ENCODE peak calls at places on chromosomes 2 and 18, in eight cellular contexts. One of them, this sample, is unnamed.

GRCh38 chr2:230784840-230785239 is 72.2 kb downstream of the CAB39 start:
- DNase-seq in foreskin melanocyte: no peak
- DNase-seq in hepatic stellate cell: no peak
- DNase-seq in activated CD4-positive, alpha-beta T cell treated with anti-CD3 and anti-CD28 coated beads, Interleukin-2, amount 50 U/mL, for 4 hours: no peak
- DNase-seq in kidney glomerular epithelial cell: no peak
- DNase-seq in effector CD8-positive, alpha-beta T cell: no peak
- DNase-seq in SJSA1: no peak
- DNase-seq in stimulated activated CD4-positive, alpha-beta T cell treated with anti-CD3 and anti-CD28 coated beads, Interleukin-1b, Interleukin-23, amount 100 ng/mL, for 1 hour: no peak
- DNase-seq in this sample: no peak

GRCh38 chr2:222193328-222194008 is 105.3 kb downstream of the PAX3 start:
- DNase-seq in stimulated activated CD4-positive, alpha-beta T cell treated with anti-CD3 and anti-CD28 coated beads, Interleukin-1b, Interleukin-23, amount 100 ng/mL, for 1 hour: no peak
- DNase-seq in hepatic stellate cell: no peak
- DNase-seq in SJSA1: no peak
- DNase-seq in kidney glomerular epithelial cell: no peak
- DNase-seq in foreskin melanocyte: no peak
- DNase-seq in activated CD4-positive, alpha-beta T cell treated with anti-CD3 and anti-CD28 coated beads, Interleukin-2, amount 50 U/mL, for 4 hours: no peak
- DNase-seq in effector CD8-positive, alpha-beta T cell: no peak
- DNase-seq in this sample: no peak

GRCh38 chr2:205903549-205904129 is 182.3 kb downstream of the INO80D start:
- DNase-seq in kidney glomerular epithelial cell: no peak
- DNase-seq in activated CD4-positive, alpha-beta T cell treated with anti-CD3 and anti-CD28 coated beads, Interleukin-2, amount 50 U/mL, for 4 hours: no peak
- DNase-seq in effector CD8-positive, alpha-beta T cell: no peak
- DNase-seq in foreskin melanocyte: no peak
- DNase-seq in hepatic stellate cell: no peak
- DNase-seq in SJSA1: no peak
- DNase-seq in stimulated activated CD4-positive, alpha-beta T cell treated with anti-CD3 and anti-CD28 coated beads, Interleukin-1b, Interleukin-23, amount 100 ng/mL, for 1 hour: no peak
- DNase-seq in this sample: no peak

GRCh38 chr18:73060666-73061270 is 193.0 kb upstream of the NETO1 start:
- DNase-seq in stimulated activated CD4-positive, alpha-beta T cell treated with anti-CD3 and anti-CD28 coated beads, Interleukin-1b, Interleukin-23, amount 100 ng/mL, for 1 hour: no peak
- DNase-seq in kidney glomerular epithelial cell: peak; percentile 96
- DNase-seq in hepatic stellate cell: no peak
- DNase-seq in SJSA1: no peak
- DNase-seq in activated CD4-positive, alpha-beta T cell treated with anti-CD3 and anti-CD28 coated beads, Interleukin-2, amount 50 U/mL, for 4 hours: no peak
- DNase-seq in foreskin melanocyte: no peak
- DNase-seq in effector CD8-positive, alpha-beta T cell: no peak
- DNase-seq in this sample: peak; percentile 91

GRCh38 chr2:26587966-26588365 is 53.2 kb downstream of the CIB4 start:
- DNase-seq in SJSA1: peak; percentile 33
- DNase-seq in effector CD8-positive, alpha-beta T cell: no peak
- DNase-seq in foreskin melanocyte: no peak
- DNase-seq in stimulated activated CD4-positive, alpha-beta T cell treated with anti-CD3 and anti-CD28 coated beads, Interleukin-1b, Interleukin-23, amount 100 ng/mL, for 1 hour: no peak
- DNase-seq in kidney glomerular epithelial cell: no peak
- DNase-seq in hepatic stellate cell: no peak
- DNase-seq in activated CD4-positive, alpha-beta T cell treated with anti-CD3 and anti-CD28 coated beads, Interleukin-2, amount 50 U/mL, for 4 hours: no peak
- DNase-seq in this sample: no peak

GRCh38 chr2:39871291-39871761 is 92.3 kb upstream of the THUMPD2 start:
- DNase-seq in activated CD4-positive, alpha-beta T cell treated with anti-CD3 and anti-CD28 coated beads, Interleukin-2, amount 50 U/mL, for 4 hours: no peak
- DNase-seq in foreskin melanocyte: peak; percentile 12
- DNase-seq in stimulated activated CD4-positive, alpha-beta T cell treated with anti-CD3 and anti-CD28 coated beads, Interleukin-1b, Interleukin-23, amount 100 ng/mL, for 1 hour: no peak
- DNase-seq in SJSA1: peak; percentile 54
- DNase-seq in effector CD8-positive, alpha-beta T cell: no peak
- DNase-seq in kidney glomerular epithelial cell: no peak
- DNase-seq in hepatic stellate cell: no peak
- DNase-seq in this sample: peak; percentile 40

GRCh38 chr2:20575935-20576597 is 74.8 kb downstream of the HS1BP3 start:
- DNase-seq in SJSA1: no peak
- DNase-seq in foreskin melanocyte: no peak
- DNase-seq in activated CD4-positive, alpha-beta T cell treated with anti-CD3 and anti-CD28 coated beads, Interleukin-2, amount 50 U/mL, for 4 hours: no peak
- DNase-seq in effector CD8-positive, alpha-beta T cell: no peak
- DNase-seq in kidney glomerular epithelial cell: no peak
- DNase-seq in hepatic stellate cell: no peak
- DNase-seq in stimulated activated CD4-positive, alpha-beta T cell treated with anti-CD3 and anti-CD28 coated beads, Interleukin-1b, Interleukin-23, amount 100 ng/mL, for 1 hour: no peak
- DNase-seq in this sample: no peak

GRCh38 chr2:219489315-219489714 is 9.4 kb upstream of the GMPPA start:
- DNase-seq in activated CD4-positive, alpha-beta T cell treated with anti-CD3 and anti-CD28 coated beads, Interleukin-2, amount 50 U/mL, for 4 hours: no peak
- DNase-seq in foreskin melanocyte: no peak
- DNase-seq in hepatic stellate cell: no peak
- DNase-seq in stimulated activated CD4-positive, alpha-beta T cell treated with anti-CD3 and anti-CD28 coated beads, Interleukin-1b, Interleukin-23, amount 100 ng/mL, for 1 hour: no peak
- DNase-seq in SJSA1: no peak
- DNase-seq in kidney glomerular epithelial cell: no peak
- DNase-seq in effector CD8-positive, alpha-beta T cell: no peak
- DNase-seq in this sample: no peak

GRCh38 chr2:41400057-41400665 is 647.7 kb upstream of the PKDCC start:
- DNase-seq in hepatic stellate cell: no peak
- DNase-seq in SJSA1: no peak
- DNase-seq in kidney glomerular epithelial cell: no peak
- DNase-seq in effector CD8-positive, alpha-beta T cell: no peak
- DNase-seq in foreskin melanocyte: peak; percentile 22
- DNase-seq in activated CD4-positive, alpha-beta T cell treated with anti-CD3 and anti-CD28 coated beads, Interleukin-2, amount 50 U/mL, for 4 hours: no peak
- DNase-seq in stimulated activated CD4-positive, alpha-beta T cell treated with anti-CD3 and anti-CD28 coated beads, Interleukin-1b, Interleukin-23, amount 100 ng/mL, for 1 hour: no peak
- DNase-seq in this sample: peak; percentile 42

GRCh38 chr2:185185044-185185443 is 553.6 kb upstream of the FSIP2 start:
- DNase-seq in stimulated activated CD4-positive, alpha-beta T cell treated with anti-CD3 and anti-CD28 coated beads, Interleukin-1b, Interleukin-23, amount 100 ng/mL, for 1 hour: no peak
- DNase-seq in SJSA1: no peak
- DNase-seq in foreskin melanocyte: no peak
- DNase-seq in hepatic stellate cell: no peak
- DNase-seq in kidney glomerular epithelial cell: no peak
- DNase-seq in effector CD8-positive, alpha-beta T cell: no peak
- DNase-seq in activated CD4-positive, alpha-beta T cell treated with anti-CD3 and anti-CD28 coated beads, Interleukin-2, amount 50 U/mL, for 4 hours: no peak
- DNase-seq in this sample: no peak

GRCh38 chr2:207813221-207813916 is 43.7 kb upstream of the FZD5 start:
- DNase-seq in foreskin melanocyte: no peak
- DNase-seq in SJSA1: no peak
- DNase-seq in stimulated activated CD4-positive, alpha-beta T cell treated with anti-CD3 and anti-CD28 coated beads, Interleukin-1b, Interleukin-23, amount 100 ng/mL, for 1 hour: no peak
- DNase-seq in effector CD8-positive, alpha-beta T cell: no peak
- DNase-seq in hepatic stellate cell: no peak
- DNase-seq in kidney glomerular epithelial cell: no peak
- DNase-seq in activated CD4-positive, alpha-beta T cell treated with anti-CD3 and anti-CD28 coated beads, Interleukin-2, amount 50 U/mL, for 4 hours: no peak
- DNase-seq in this sample: no peak

GRCh38 chr2:240358080-240358479 is 77.4 kb upstream of the GPC1 start:
- DNase-seq in hepatic stellate cell: no peak
- DNase-seq in SJSA1: no peak
- DNase-seq in activated CD4-positive, alpha-beta T cell treated with anti-CD3 and anti-CD28 coated beads, Interleukin-2, amount 50 U/mL, for 4 hours: no peak
- DNase-seq in foreskin melanocyte: no peak
- DNase-seq in stimulated activated CD4-positive, alpha-beta T cell treated with anti-CD3 and anti-CD28 coated beads, Interleukin-1b, Interleukin-23, amount 100 ng/mL, for 1 hour: no peak
- DNase-seq in effector CD8-positive, alpha-beta T cell: no peak
- DNase-seq in kidney glomerular epithelial cell: no peak
- DNase-seq in this sample: no peak

GRCh38 chr2:171407030-171407707 is 26.6 kb downstream of the METTL8 start:
- DNase-seq in activated CD4-positive, alpha-beta T cell treated with anti-CD3 and anti-CD28 coated beads, Interleukin-2, amount 50 U/mL, for 4 hours: no peak
- DNase-seq in hepatic stellate cell: no peak
- DNase-seq in SJSA1: no peak
- DNase-seq in kidney glomerular epithelial cell: no peak
- DNase-seq in foreskin melanocyte: no peak
- DNase-seq in effector CD8-positive, alpha-beta T cell: no peak
- DNase-seq in stimulated activated CD4-positive, alpha-beta T cell treated with anti-CD3 and anti-CD28 coated beads, Interleukin-1b, Interleukin-23, amount 100 ng/mL, for 1 hour: no peak
- DNase-seq in this sample: no peak

GRCh38 chr2:126717928-126718327 is 62.0 kb downstream of the GYPC start:
- DNase-seq in effector CD8-positive, alpha-beta T cell: no peak
- DNase-seq in hepatic stellate cell: no peak
- DNase-seq in kidney glomerular epithelial cell: no peak
- DNase-seq in stimulated activated CD4-positive, alpha-beta T cell treated with anti-CD3 and anti-CD28 coated beads, Interleukin-1b, Interleukin-23, amount 100 ng/mL, for 1 hour: no peak
- DNase-seq in foreskin melanocyte: no peak
- DNase-seq in SJSA1: peak; percentile 14
- DNase-seq in activated CD4-positive, alpha-beta T cell treated with anti-CD3 and anti-CD28 coated beads, Interleukin-2, amount 50 U/mL, for 4 hours: no peak
- DNase-seq in this sample: no peak

GRCh38 chr2:29528891-29529520 is 392.4 kb downstream of the ALK start:
- DNase-seq in SJSA1: peak; percentile 57
- DNase-seq in effector CD8-positive, alpha-beta T cell: no peak
- DNase-seq in kidney glomerular epithelial cell: peak; percentile 36
- DNase-seq in foreskin melanocyte: no peak
- DNase-seq in hepatic stellate cell: peak; percentile 82
- DNase-seq in activated CD4-positive, alpha-beta T cell treated with anti-CD3 and anti-CD28 coated beads, Interleukin-2, amount 50 U/mL, for 4 hours: no peak
- DNase-seq in stimulated activated CD4-positive, alpha-beta T cell treated with anti-CD3 and anti-CD28 coated beads, Interleukin-1b, Interleukin-23, amount 100 ng/mL, for 1 hour: no peak
- DNase-seq in this sample: no peak

GRCh38 chr2:8822218-8822617 is 15.2 kb downstream of the KIDINS220 start:
- DNase-seq in hepatic stellate cell: no peak
- DNase-seq in activated CD4-positive, alpha-beta T cell treated with anti-CD3 and anti-CD28 coated beads, Interleukin-2, amount 50 U/mL, for 4 hours: no peak
- DNase-seq in SJSA1: no peak
- DNase-seq in kidney glomerular epithelial cell: no peak
- DNase-seq in effector CD8-positive, alpha-beta T cell: no peak
- DNase-seq in foreskin melanocyte: no peak
- DNase-seq in stimulated activated CD4-positive, alpha-beta T cell treated with anti-CD3 and anti-CD28 coated beads, Interleukin-1b, Interleukin-23, amount 100 ng/mL, for 1 hour: no peak
- DNase-seq in this sample: no peak

GRCh38 chr2:41865263-41865662 is 182.6 kb upstream of the PKDCC start:
- DNase-seq in foreskin melanocyte: no peak
- DNase-seq in activated CD4-positive, alpha-beta T cell treated with anti-CD3 and anti-CD28 coated beads, Interleukin-2, amount 50 U/mL, for 4 hours: no peak
- DNase-seq in hepatic stellate cell: no peak
- DNase-seq in SJSA1: no peak
- DNase-seq in effector CD8-positive, alpha-beta T cell: no peak
- DNase-seq in kidney glomerular epithelial cell: no peak
- DNase-seq in stimulated activated CD4-positive, alpha-beta T cell treated with anti-CD3 and anti-CD28 coated beads, Interleukin-1b, Interleukin-23, amount 100 ng/mL, for 1 hour: no peak
- DNase-seq in this sample: no peak

This sample was measured in Caki2.